ENCODE peak calls at places on chromosomes 2 and 18, in eight cellular contexts. O is activated CD4-positive, alpha-beta T cell treated with anti-CD3 and anti-CD28 coated beads, Interleukin-2, amount 50 U/mL, for 48 hours; K is stimulated activated CD8-positive, alpha-beta memory T cell treated with anti-CD3 and anti-CD28 coated beads, Interleukin-15, amount 100 ng/mL, for 24 hours; Q is GM23338; S is stimulated activated CD4-positive, alpha-beta T cell treated with anti-CD3 and anti-CD28 coated beads, Interleukin-12 subunit alpha, Interleukin-12 subunit beta, amount 100 ng/mL, for 24 hours; M is GM19239; L is NCI-H2171; F is GM12892. H is an unnamed sample.

GRCh38 chr2:109144721-109145120 is 15.7 kb downstream of the SH3RF3 start:
- DNase-seq in O (no peak), K (no peak), Q (no peak), S (no peak), M (no peak), L (no peak), F (no peak), H (no peak)

GRCh38 chr2:7384773-7385349 is 467.6 kb downstream of the RNF144A start:
- DNase-seq in O (no peak), K (no peak), Q (no peak), S (no peak), M (no peak), L (no peak), F (no peak), H (no peak)

GRCh38 chr2:198973785-198974184 is 484.0 kb downstream of the SATB2 start:
- DNase-seq in O (no peak), K (no peak), Q (no peak), S (no peak), M (no peak), L (no peak), F (no peak), H (no peak)

GRCh38 chr2:240522406-240522805 is 35.4 kb downstream of the ANKMY1 start:
- DNase-seq in O (no peak), K (no peak), Q (no peak), S (no peak), M (no peak), L (no peak), F (no peak), H (no peak)

GRCh38 chr2:12928197-12928596 is 211.5 kb downstream of the TRIB2 start:
- DNase-seq in O (no peak), K (no peak), Q (no peak), S (no peak), M (no peak), L (no peak), F (no peak), H (no peak)

GRCh38 chr2:45895477-45895876 is 244.0 kb downstream of the PRKCE start:
- DNase-seq in O (no peak), K (no peak), Q (no peak), S (no peak), M (no peak), L (no peak), F (no peak), H (no peak)

GRCh38 chr2:205405752-205406151 is 276.5 kb upstream of the NRP2 start:
- DNase-seq in O (no peak), K (no peak), Q (no peak), S (no peak), M (no peak), L (no peak), F (no peak), H (no peak)

GRCh38 chr18:45894818-45895217 is 69.3 kb downstream of the SIGLEC15 start:
- DNase-seq in O (no peak), K (no peak), Q (no peak), S (no peak), M (no peak), L (no peak), F (no peak), H (no peak)

GRCh38 chr2:230205034-230205433 is 14.8 kb downstream of the SP110 start:
- DNase-seq in O (no peak), K (no peak), Q (no peak), S (no peak), M (no peak), L (no peak), F (no peak), H (no peak)

GRCh38 chr2:189625636-189626035 is 35.6 kb upstream of the ASNSD1 start:
- DNase-seq in O (no peak), K (no peak), Q (no peak), S (no peak), M (no peak), L (no peak), F (no peak), H (no peak)

GRCh38 chr2:231900486-231900942 is 25.7 kb downstream of the NPPC start:
- DNase-seq in O (peak), K (peak), Q (peak), S (peak), M (peak), L (no peak), F (peak), H (no peak)

GRCh38 chr2:173614265-173614930 is 259.7 kb downstream of the CDCA7 start:
- DNase-seq in O (no peak), K (no peak), Q (no peak), S (no peak), M (no peak), L (no peak), F (no peak), H (no peak)

GRCh38 chr2:220259656-220260055 is 632.2 kb downstream of the SLC4A3 start:
- DNase-seq in O (no peak), K (no peak), Q (no peak), S (no peak), M (no peak), L (peak), F (no peak), H (no peak)

GRCh38 chr2:187233811-187234210 is 214.2 kb downstream of the CALCRL start:
- DNase-seq in O (no peak), K (no peak), Q (no peak), S (no peak), M (no peak), L (no peak), F (no peak), H (no peak)

GRCh38 chr2:65212115-65212514 is 15.5 kb upstream of the ACTR2 start:
- DNase-seq in O (no peak), K (no peak), Q (no peak), S (no peak), M (no peak), L (no peak), F (no peak), H (no peak)

GRCh38 chr2:236237468-236238190 is 26.6 kb downstream of the ASB18 start:
- DNase-seq in O (no peak), K (no peak), Q (peak), S (no peak), M (no peak), L (no peak), F (no peak), H (no peak)

GRCh38 chr2:112161431-112162145 is 23.4 kb downstream of the FBLN7 start:
- DNase-seq in O (no peak), K (no peak), Q (no peak), S (no peak), M (no peak), L (peak), F (no peak), H (no peak)

GRCh38 chr2:46460241-46460921 is 19.0 kb upstream of the TMEM247 start:
- DNase-seq in O (no peak), K (no peak), Q (no peak), S (no peak), M (no peak), L (no peak), F (no peak), H (no peak)

GRCh38 chr2:173062806-173063205 is 12.8 kb upstream of the MAP3K20 start:
- DNase-seq in O (no peak), K (no peak), Q (no peak), S (no peak), M (no peak), L (no peak), F (no peak), H (no peak)

GRCh38 chr2:121947681-121948080 is 192.2 kb downstream of the TSN start:
- DNase-seq in O (no peak), K (no peak), Q (no peak), S (no peak), M (no peak), L (peak), F (no peak), H (no peak)

GRCh38 chr18:74929110-74929509 is 279.8 kb downstream of the PTGR3 start:
- DNase-seq in O (no peak), K (no peak), Q (no peak), S (no peak), M (no peak), L (no peak), F (no peak), H (no peak)

GRCh38 chr2:47003641-47004427 is 88.2 kb upstream of the MCFD2 start:
- DNase-seq in O (no peak), K (no peak), Q (no peak), S (no peak), M (no peak), L (no peak), F (no peak), H (no peak)

GRCh38 chr2:24019729-24020128 is 9.8 kb downstream of the MFSD2B start:
- DNase-seq in O (no peak), K (no peak), Q (no peak), S (no peak), M (no peak), L (no peak), F (no peak), H (no peak)

GRCh38 chr2:217593732-217594131 is 409.1 kb downstream of the TNS1 start:
- DNase-seq in O (no peak), K (no peak), Q (peak), S (no peak), M (peak), L (no peak), F (no peak), H (no peak)

GRCh38 chr2:151238527-151239487 is 22.9 kb downstream of the RBM43 start:
- DNase-seq in O (peak), K (no peak), Q (peak), S (peak), M (no peak), L (peak), F (peak), H (peak)

GRCh38 chr2:237092920-237093781 is 7.5 kb downstream of the COPS8 start:
- DNase-seq in O (no peak), K (no peak), Q (peak), S (no peak), M (no peak), L (no peak), F (no peak), H (no peak)

GRCh38 chr2:39663187-39663930 is 2.4 kb upstream of the TMEM178A start:
- DNase-seq in O (no peak), K (no peak), Q (no peak), S (no peak), M (no peak), L (peak), F (no peak), H (no peak)

GRCh38 chr2:239607795-239608171 is 207.0 kb upstream of the HDAC4 start:
- DNase-seq in O (no peak), K (no peak), Q (no peak), S (no peak), M (no peak), L (no peak), F (no peak), H (no peak)

GRCh38 chr2:47208852-47209606 is 53.9 kb upstream of the STPG4 start:
- DNase-seq in O (no peak), K (no peak), Q (no peak), S (no peak), M (no peak), L (no peak), F (no peak), H (no peak)

GRCh38 chr2:71566271-71566858 is 113.0 kb downstream of the DYSF start:
- DNase-seq in O (no peak), K (no peak), Q (no peak), S (no peak), M (no peak), L (no peak), F (no peak), H (no peak)

GRCh38 chr18:58645398-58645797 is 16.5 kb upstream of the ALPK2 start:
- DNase-seq in O (no peak), K (no peak), Q (no peak), S (no peak), M (no peak), L (no peak), F (no peak), H (no peak)

GRCh38 chr2:52423111-52423510 is 1344.5 kb upstream of the CHAC2 start:
- DNase-seq in O (no peak), K (no peak), Q (no peak), S (no peak), M (no peak), L (no peak), F (no peak), H (no peak)

H was measured in GOT3.